ENCODE peak calls at places on chromosomes 12 and 14, in eight cellular contexts. One of them, this sample, is unnamed.

GRCh38 chr12:81257952-81258551 is 180.2 kb downstream of the ACSS3 start:
- DNase-seq in A549: peak; percentile 51
- DNase-seq in CD4-positive, CD25-positive, alpha-beta regulatory T cell: no peak
- DNase-seq in left ventricle myocardium inferior: no peak
- DNase-seq in aorta: no peak
- DNase-seq in GM23248: peak; percentile 63
- DNase-seq in breast epithelium: no peak
- DNase-seq in vagina: no peak
- DNase-seq in this sample: no peak

GRCh38 chr12:15752780-15753179 is 36.4 kb downstream of the EPS8 start:
- DNase-seq in A549: no peak
- DNase-seq in CD4-positive, CD25-positive, alpha-beta regulatory T cell: no peak
- DNase-seq in left ventricle myocardium inferior: no peak
- DNase-seq in aorta: no peak
- DNase-seq in GM23248: peak; percentile 76
- DNase-seq in breast epithelium: no peak
- DNase-seq in vagina: no peak
- DNase-seq in this sample: no peak

GRCh38 chr12:47360771-47361388 is 281.1 kb upstream of the AMIGO2 start:
- DNase-seq in A549: no peak
- DNase-seq in CD4-positive, CD25-positive, alpha-beta regulatory T cell: peak; percentile 26
- DNase-seq in left ventricle myocardium inferior: no peak
- DNase-seq in aorta: no peak
- DNase-seq in GM23248: no peak
- DNase-seq in breast epithelium: no peak
- DNase-seq in vagina: no peak
- DNase-seq in this sample: no peak

GRCh38 chr12:133026996-133027395 is 10.3 kb upstream of the ZNF84 start:
- DNase-seq in A549: no peak
- DNase-seq in CD4-positive, CD25-positive, alpha-beta regulatory T cell: no peak
- DNase-seq in left ventricle myocardium inferior: no peak
- DNase-seq in aorta: no peak
- DNase-seq in GM23248: no peak
- DNase-seq in breast epithelium: no peak
- DNase-seq in vagina: no peak
- DNase-seq in this sample: no peak

GRCh38 chr12:124509676-124510300 is 57.6 kb downstream of the NCOR2 start:
- DNase-seq in A549: no peak
- DNase-seq in CD4-positive, CD25-positive, alpha-beta regulatory T cell: no peak
- DNase-seq in left ventricle myocardium inferior: peak; percentile 79
- DNase-seq in aorta: no peak
- DNase-seq in GM23248: peak; percentile 67
- DNase-seq in breast epithelium: peak; percentile 91
- DNase-seq in vagina: no peak
- DNase-seq in this sample: peak; percentile 80

GRCh38 chr12:110249105-110249504 is 31.9 kb upstream of the ATP2A2 start:
- DNase-seq in A549: no peak
- DNase-seq in CD4-positive, CD25-positive, alpha-beta regulatory T cell: no peak
- DNase-seq in left ventricle myocardium inferior: no peak
- DNase-seq in aorta: peak; percentile 59
- DNase-seq in GM23248: no peak
- DNase-seq in breast epithelium: no peak
- DNase-seq in vagina: no peak
- DNase-seq in this sample: peak; percentile 21

GRCh38 chr12:57553343-57554202 is 3.7 kb downstream of the KIF5A start:
- DNase-seq in A549: no peak
- DNase-seq in CD4-positive, CD25-positive, alpha-beta regulatory T cell: no peak
- DNase-seq in left ventricle myocardium inferior: no peak
- DNase-seq in aorta: no peak
- DNase-seq in GM23248: no peak
- DNase-seq in breast epithelium: no peak
- DNase-seq in vagina: no peak
- DNase-seq in this sample: no peak

GRCh38 chr12:91189526-91189925 is 6.9 kb upstream of the DCN start:
- DNase-seq in A549: no peak
- DNase-seq in CD4-positive, CD25-positive, alpha-beta regulatory T cell: no peak
- DNase-seq in left ventricle myocardium inferior: no peak
- DNase-seq in aorta: no peak
- DNase-seq in GM23248: peak; percentile 70
- DNase-seq in breast epithelium: no peak
- DNase-seq in vagina: no peak
- DNase-seq in this sample: no peak

GRCh38 chr12:1350934-1351240 is 243.5 kb downstream of the FBXL14 start:
- DNase-seq in A549: no peak
- DNase-seq in CD4-positive, CD25-positive, alpha-beta regulatory T cell: no peak
- DNase-seq in left ventricle myocardium inferior: no peak
- DNase-seq in aorta: no peak
- DNase-seq in GM23248: peak; percentile 11
- DNase-seq in breast epithelium: no peak
- DNase-seq in vagina: no peak
- DNase-seq in this sample: no peak

GRCh38 chr12:44930972-44931600 is 55.0 kb upstream of the NELL2 start:
- DNase-seq in A549: peak; percentile 53
- DNase-seq in CD4-positive, CD25-positive, alpha-beta regulatory T cell: no peak
- DNase-seq in left ventricle myocardium inferior: no peak
- DNase-seq in aorta: no peak
- DNase-seq in GM23248: peak; percentile 91
- DNase-seq in breast epithelium: no peak
- DNase-seq in vagina: no peak
- DNase-seq in this sample: no peak

GRCh38 chr12:123608192-123608591 is 6.3 kb downstream of the DDX55 start:
- DNase-seq in A549: no peak
- DNase-seq in CD4-positive, CD25-positive, alpha-beta regulatory T cell: no peak
- DNase-seq in left ventricle myocardium inferior: no peak
- DNase-seq in aorta: no peak
- DNase-seq in GM23248: no peak
- DNase-seq in breast epithelium: no peak
- DNase-seq in vagina: no peak
- DNase-seq in this sample: no peak

GRCh38 chr14:73188501-73188903 is 48.8 kb upstream of the PAPLN start:
- DNase-seq in A549: peak; percentile 45
- DNase-seq in CD4-positive, CD25-positive, alpha-beta regulatory T cell: no peak
- DNase-seq in left ventricle myocardium inferior: no peak
- DNase-seq in aorta: no peak
- DNase-seq in GM23248: peak; percentile 69
- DNase-seq in breast epithelium: no peak
- DNase-seq in vagina: no peak
- DNase-seq in this sample: no peak

GRCh38 chr12:2412305-2412643 is 359.5 kb downstream of the CACNA1C start:
- DNase-seq in A549: no peak
- DNase-seq in CD4-positive, CD25-positive, alpha-beta regulatory T cell: no peak
- DNase-seq in left ventricle myocardium inferior: no peak
- DNase-seq in aorta: no peak
- DNase-seq in GM23248: no peak
- DNase-seq in breast epithelium: no peak
- DNase-seq in vagina: no peak
- DNase-seq in this sample: no peak

GRCh38 chr12:130971871-130972588 is 18.3 kb downstream of the ADGRD1 start:
- DNase-seq in A549: no peak
- DNase-seq in CD4-positive, CD25-positive, alpha-beta regulatory T cell: no peak
- DNase-seq in left ventricle myocardium inferior: no peak
- DNase-seq in aorta: no peak
- DNase-seq in GM23248: no peak
- DNase-seq in breast epithelium: no peak
- DNase-seq in vagina: no peak
- DNase-seq in this sample: no peak

GRCh38 chr12:71499834-71500233 is 60.2 kb downstream of the LGR5 start:
- DNase-seq in A549: no peak
- DNase-seq in CD4-positive, CD25-positive, alpha-beta regulatory T cell: no peak
- DNase-seq in left ventricle myocardium inferior: no peak
- DNase-seq in aorta: no peak
- DNase-seq in GM23248: no peak
- DNase-seq in breast epithelium: no peak
- DNase-seq in vagina: no peak
- DNase-seq in this sample: no peak

GRCh38 chr14:64220466-64220865 is 73.7 kb downstream of the ESR2 start:
- DNase-seq in A549: no peak
- DNase-seq in CD4-positive, CD25-positive, alpha-beta regulatory T cell: no peak
- DNase-seq in left ventricle myocardium inferior: peak; percentile 76
- DNase-seq in aorta: no peak
- DNase-seq in GM23248: no peak
- DNase-seq in breast epithelium: no peak
- DNase-seq in vagina: no peak
- DNase-seq in this sample: peak; percentile 83

GRCh38 chr14:67487937-67488893 is at the start of gene TMEM229B:
- DNase-seq in A549: no peak
- DNase-seq in CD4-positive, CD25-positive, alpha-beta regulatory T cell: peak; percentile 48
- DNase-seq in left ventricle myocardium inferior: no peak
- DNase-seq in aorta: peak; percentile 72
- DNase-seq in GM23248: no peak
- DNase-seq in breast epithelium: no peak
- DNase-seq in vagina: no peak
- DNase-seq in this sample: no peak

GRCh38 chr12:1360812-1361211 is 233.6 kb downstream of the FBXL14 start:
- DNase-seq in A549: peak; percentile 30
- DNase-seq in CD4-positive, CD25-positive, alpha-beta regulatory T cell: no peak
- DNase-seq in left ventricle myocardium inferior: no peak
- DNase-seq in aorta: no peak
- DNase-seq in GM23248: peak; percentile 85
- DNase-seq in breast epithelium: no peak
- DNase-seq in vagina: no peak
- DNase-seq in this sample: no peak

GRCh38 chr14:55097894-55098560 is 31.0 kb upstream of the LGALS3 start:
- DNase-seq in A549: no peak
- DNase-seq in CD4-positive, CD25-positive, alpha-beta regulatory T cell: peak; percentile 38
- DNase-seq in left ventricle myocardium inferior: no peak
- DNase-seq in aorta: peak; percentile 71
- DNase-seq in GM23248: peak; percentile 21
- DNase-seq in breast epithelium: no peak
- DNase-seq in vagina: no peak
- DNase-seq in this sample: no peak

GRCh38 chr12:58841058-58841798 is 79.1 kb downstream of the LRIG3 start:
- DNase-seq in A549: no peak
- DNase-seq in CD4-positive, CD25-positive, alpha-beta regulatory T cell: no peak
- DNase-seq in left ventricle myocardium inferior: peak; percentile 24
- DNase-seq in aorta: no peak
- DNase-seq in GM23248: no peak
- DNase-seq in breast epithelium: no peak
- DNase-seq in vagina: no peak
- DNase-seq in this sample: no peak

DNA sequence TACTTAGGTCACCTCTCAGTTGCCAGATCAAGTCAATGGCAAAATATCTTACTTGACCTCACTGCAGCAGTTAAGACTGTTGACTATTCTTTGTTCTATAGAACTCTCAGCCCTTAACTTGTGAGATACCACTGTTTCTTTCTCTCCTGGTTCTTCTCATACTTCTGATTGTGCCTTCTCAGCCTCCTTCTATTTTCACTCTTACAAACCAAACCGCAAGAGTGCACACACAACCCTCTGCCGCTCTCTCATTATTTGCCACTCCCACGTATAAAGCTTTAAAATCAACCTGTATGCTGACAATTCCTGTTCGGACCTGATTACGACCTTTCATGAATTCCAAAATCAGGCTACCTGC is 4.5 kb downstream of the E2F7 start:
- DNase-seq in A549: no peak
- DNase-seq in CD4-positive, CD25-positive, alpha-beta regulatory T cell: no peak
- DNase-seq in left ventricle myocardium inferior: no peak
- DNase-seq in aorta: no peak
- DNase-seq in GM23248: no peak
- DNase-seq in breast epithelium: no peak
- DNase-seq in vagina: no peak
- DNase-seq in this sample: no peak
- H3K27ac ChIP-seq in A549: no peak overlapping the region
- H3K27ac ChIP-seq in CD4-positive, CD25-positive, alpha-beta regulatory T cell: no peak overlapping the region
- H3K27ac ChIP-seq in left ventricle myocardium inferior: no peak overlapping the region
- H3K27ac ChIP-seq in aorta: no peak overlapping the region
- H3K27ac ChIP-seq in GM23248: no peak overlapping the region
- H3K27ac ChIP-seq in breast epithelium: no peak overlapping the region
- H3K27ac ChIP-seq in vagina: no peak overlapping the region
- H3K27ac ChIP-seq in this sample: no peak overlapping the region

GRCh38 chr12:93736640-93737178 is 59.5 kb downstream of the CRADD start:
- DNase-seq in A549: no peak
- DNase-seq in CD4-positive, CD25-positive, alpha-beta regulatory T cell: no peak
- DNase-seq in left ventricle myocardium inferior: no peak
- DNase-seq in aorta: no peak
- DNase-seq in GM23248: no peak
- DNase-seq in breast epithelium: no peak
- DNase-seq in vagina: no peak
- DNase-seq in this sample: no peak
- H3K27ac ChIP-seq in A549: no peak overlapping the region
- H3K27ac ChIP-seq in CD4-positive, CD25-positive, alpha-beta regulatory T cell: no peak overlapping the region
- H3K27ac ChIP-seq in left ventricle myocardium inferior: peak overlapping the region; percentile 93
- H3K27ac ChIP-seq in aorta: no peak overlapping the region
- H3K27ac ChIP-seq in GM23248: no peak overlapping the region
- H3K27ac ChIP-seq in breast epithelium: no peak overlapping the region
- H3K27ac ChIP-seq in vagina: peak overlapping the region; percentile 97
- H3K27ac ChIP-seq in this sample: no peak overlapping the region

DNA sequence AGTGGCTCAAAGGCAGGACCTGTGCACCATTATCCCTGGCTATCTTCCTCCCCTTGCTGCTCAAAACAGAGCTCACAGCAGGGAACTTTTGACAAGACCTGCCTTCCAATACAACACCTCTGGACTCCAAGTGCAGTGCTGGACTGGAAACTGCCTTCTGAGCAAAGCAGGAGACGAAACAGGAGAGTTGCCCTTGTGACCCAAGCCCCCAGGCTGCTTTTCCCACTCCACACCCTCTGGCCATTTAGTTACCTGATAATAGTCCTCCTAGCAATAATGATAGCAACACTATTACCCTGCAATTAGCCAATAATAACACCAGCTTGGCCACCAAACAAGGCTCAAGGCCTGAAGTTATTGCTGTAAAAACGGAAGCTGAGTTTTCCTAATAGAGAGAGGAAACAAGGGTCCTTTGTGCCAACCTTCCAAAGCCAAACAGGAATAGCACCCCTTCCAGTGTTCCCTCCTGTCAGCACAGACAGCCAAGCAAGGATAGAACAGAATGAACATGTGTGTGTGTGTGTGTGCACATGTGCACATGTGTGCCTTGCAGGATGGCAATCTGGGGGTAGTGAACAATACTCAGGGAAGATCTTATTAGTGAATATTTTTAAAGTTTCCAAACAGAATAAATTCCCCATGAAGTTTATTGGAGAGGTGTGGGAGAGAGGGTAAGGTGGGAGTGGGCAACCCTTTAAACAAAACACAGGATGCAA is 9.2 kb upstream of the KRT73 start:
- DNase-seq in A549: no peak
- DNase-seq in CD4-positive, CD25-positive, alpha-beta regulatory T cell: no peak
- DNase-seq in left ventricle myocardium inferior: no peak
- DNase-seq in aorta: no peak
- DNase-seq in GM23248: no peak
- DNase-seq in breast epithelium: peak; percentile 2
- DNase-seq in vagina: peak; percentile 42
- DNase-seq in this sample: no peak
- H3K27ac ChIP-seq in A549: no peak overlapping the region
- H3K27ac ChIP-seq in CD4-positive, CD25-positive, alpha-beta regulatory T cell: no peak overlapping the region
- H3K27ac ChIP-seq in left ventricle myocardium inferior: no peak overlapping the region
- H3K27ac ChIP-seq in aorta: no peak overlapping the region
- H3K27ac ChIP-seq in GM23248: no peak overlapping the region
- H3K27ac ChIP-seq in breast epithelium: no peak overlapping the region
- H3K27ac ChIP-seq in vagina: no peak overlapping the region
- H3K27ac ChIP-seq in this sample: no peak overlapping the region

DNA sequence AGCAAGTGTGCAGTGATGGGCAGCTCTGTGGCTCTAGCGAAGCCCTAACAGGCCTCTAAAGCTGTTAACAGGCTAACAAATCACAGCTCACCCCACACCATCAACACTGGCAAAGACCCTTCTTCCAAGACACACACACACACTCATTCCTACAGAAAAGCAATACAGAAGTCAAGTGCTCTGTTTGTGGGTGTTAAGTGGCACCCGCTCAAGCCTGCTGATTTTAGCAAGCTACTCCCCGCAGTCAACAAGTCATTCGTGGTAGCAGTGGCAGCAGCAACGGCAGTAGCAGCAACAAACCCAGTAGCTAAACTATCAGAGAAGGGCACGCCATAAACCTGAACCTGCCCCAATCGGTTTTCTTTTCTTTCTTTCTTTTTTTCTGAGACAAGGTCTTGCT is 80.7 kb upstream of the GPR68 start:
- DNase-seq in A549: no peak
- DNase-seq in CD4-positive, CD25-positive, alpha-beta regulatory T cell: no peak
- DNase-seq in left ventricle myocardium inferior: no peak
- DNase-seq in aorta: no peak
- DNase-seq in GM23248: no peak
- DNase-seq in breast epithelium: no peak
- DNase-seq in vagina: no peak
- DNase-seq in this sample: no peak
- H3K27ac ChIP-seq in A549: no peak overlapping the region
- H3K27ac ChIP-seq in CD4-positive, CD25-positive, alpha-beta regulatory T cell: peak overlapping the region; percentile 99
- H3K27ac ChIP-seq in left ventricle myocardium inferior: peak overlapping the region; percentile 85
- H3K27ac ChIP-seq in aorta: no peak overlapping the region
- H3K27ac ChIP-seq in GM23248: no peak overlapping the region
- H3K27ac ChIP-seq in breast epithelium: peak overlapping the region; percentile 76
- H3K27ac ChIP-seq in vagina: no peak overlapping the region
- H3K27ac ChIP-seq in this sample: no peak overlapping the region

This sample was measured in right cardiac atrium.